ENCODE peak calls at places on chromosomes 13 and 19, in seven cellular contexts. C is ovary, O is transverse colon, Q is heart left ventricle, P is upper lobe of left lung, F is uterus, J is esophagus muscularis mucosa. W is an unnamed sample.

GRCh38 chr19:31261019-31261595 is 88.1 kb downstream of the TSHZ3 start:
- DNase-seq in C (no peak), O (no peak), Q (no peak), P (no peak), F (no peak), J (peak), W (no peak)

GRCh38 chr13:75430618-75431209 is 51.3 kb downstream of the TBC1D4 start:
- DNase-seq in C (no peak), O (no peak), Q (no peak), P (no peak), F (no peak), J (no peak), W (no peak)

GRCh38 chr13:27481766-27482165 is 31.4 kb upstream of the MTIF3 start:
- DNase-seq in C (peak), O (peak), Q (peak), P (peak), F (peak), J (no peak), W (no peak)

GRCh38 chr19:10911579-10912363 is 16.7 kb downstream of the YIPF2 start:
- DNase-seq in C (no peak), O (no peak), Q (no peak), P (no peak), F (no peak), J (no peak), W (no peak)

GRCh38 chr13:78876915-78877549 is 218.1 kb upstream of the OBI1 start:
- DNase-seq in C (no peak), O (no peak), Q (no peak), P (no peak), F (no peak), J (no peak), W (no peak)

GRCh38 chr13:60627071-60627686 is 230.2 kb downstream of the TDRD3 start:
- DNase-seq in C (no peak), O (no peak), Q (no peak), P (no peak), F (no peak), J (no peak), W (no peak)

GRCh38 chr13:45826741-45827140 is 24.8 kb downstream of the SIAH3 start:
- DNase-seq in C (no peak), O (no peak), Q (no peak), P (no peak), F (no peak), J (no peak), W (no peak)

GRCh38 chr13:40981361-40981760 is 37.8 kb downstream of the ELF1 start:
- DNase-seq in C (no peak), O (no peak), Q (no peak), P (no peak), F (no peak), J (no peak), W (no peak)

GRCh38 chr13:42762251-42762650 is 19.1 kb upstream of the FAM216B start:
- DNase-seq in C (no peak), O (no peak), Q (no peak), P (no peak), F (no peak), J (peak), W (no peak)

GRCh38 chr19:11180346-11180745 is 17.0 kb downstream of the KANK2 start:
- DNase-seq in C (no peak), O (no peak), Q (no peak), P (no peak), F (no peak), J (no peak), W (no peak)

GRCh38 chr13:106471957-106472543 is 63.4 kb downstream of the EFNB2 start:
- DNase-seq in C (no peak), O (peak), Q (no peak), P (peak), F (peak), J (no peak), W (no peak)

GRCh38 chr13:112740502-112741131 is 50.8 kb downstream of the ATP11A start:
- DNase-seq in C (peak), O (peak), Q (peak), P (peak), F (peak), J (no peak), W (peak)

GRCh38 chr19:39843919-39844793 is 2.0 kb downstream of the FBL start:
- DNase-seq in C (no peak), O (no peak), Q (no peak), P (no peak), F (no peak), J (no peak), W (no peak)

GRCh38 chr13:98508280-98509074 is 68.4 kb downstream of the STK24 start:
- DNase-seq in C (no peak), O (no peak), Q (no peak), P (no peak), F (no peak), J (no peak), W (no peak)

GRCh38 chr13:113967729-113968462 is 6.0 kb downstream of the C13orf46 start:
- DNase-seq in C (no peak), O (no peak), Q (peak), P (no peak), F (no peak), J (no peak), W (no peak)

GRCh38 chr13:47033216-47033615 is 136.4 kb upstream of the HTR2A start:
- DNase-seq in C (no peak), O (no peak), Q (no peak), P (no peak), F (no peak), J (no peak), W (no peak)

GRCh38 chr19:47146920-47147319 is 16.3 kb downstream of the SAE1 start:
- DNase-seq in C (no peak), O (no peak), Q (no peak), P (no peak), F (no peak), J (no peak), W (no peak)
- H3K4me3 ChIP-seq in C (no peak), O (no peak), Q (no peak), P (no peak), F (no peak), J (no peak), W (no peak)

GRCh38 chr13:33925563-33925962 is 107.6 kb downstream of the RFC3 start:
- DNase-seq in C (no peak), O (no peak), Q (no peak), P (no peak), F (no peak), J (no peak), W (no peak)
- TF ChIP-seq POLR2A in C (no peak), O (no peak), Q (no peak), P (no peak), F (no peak), J (no peak), W (no peak)

GRCh38 chr19:34308381-34309367 is 54.3 kb downstream of the GARRE1 start:
- DNase-seq in C (no peak), O (no peak), Q (no peak), P (no peak), F (no peak), J (no peak), W (no peak)

GRCh38 chr19:34306824-34307223 is 52.5 kb downstream of the GARRE1 start:
- DNase-seq in C (no peak), O (no peak), Q (no peak), P (no peak), F (no peak), J (no peak), W (no peak)

GRCh38 chr19:34309368-34310138 is 55.2 kb downstream of the GARRE1 start:
- DNase-seq in C (no peak), O (no peak), Q (no peak), P (no peak), F (no peak), J (no peak), W (no peak)

GRCh38 chr19:34306213-34306661 is 51.9 kb downstream of the GARRE1 start:
- DNase-seq in C (no peak), O (peak), Q (no peak), P (no peak), F (no peak), J (no peak), W (no peak)

DNA sequence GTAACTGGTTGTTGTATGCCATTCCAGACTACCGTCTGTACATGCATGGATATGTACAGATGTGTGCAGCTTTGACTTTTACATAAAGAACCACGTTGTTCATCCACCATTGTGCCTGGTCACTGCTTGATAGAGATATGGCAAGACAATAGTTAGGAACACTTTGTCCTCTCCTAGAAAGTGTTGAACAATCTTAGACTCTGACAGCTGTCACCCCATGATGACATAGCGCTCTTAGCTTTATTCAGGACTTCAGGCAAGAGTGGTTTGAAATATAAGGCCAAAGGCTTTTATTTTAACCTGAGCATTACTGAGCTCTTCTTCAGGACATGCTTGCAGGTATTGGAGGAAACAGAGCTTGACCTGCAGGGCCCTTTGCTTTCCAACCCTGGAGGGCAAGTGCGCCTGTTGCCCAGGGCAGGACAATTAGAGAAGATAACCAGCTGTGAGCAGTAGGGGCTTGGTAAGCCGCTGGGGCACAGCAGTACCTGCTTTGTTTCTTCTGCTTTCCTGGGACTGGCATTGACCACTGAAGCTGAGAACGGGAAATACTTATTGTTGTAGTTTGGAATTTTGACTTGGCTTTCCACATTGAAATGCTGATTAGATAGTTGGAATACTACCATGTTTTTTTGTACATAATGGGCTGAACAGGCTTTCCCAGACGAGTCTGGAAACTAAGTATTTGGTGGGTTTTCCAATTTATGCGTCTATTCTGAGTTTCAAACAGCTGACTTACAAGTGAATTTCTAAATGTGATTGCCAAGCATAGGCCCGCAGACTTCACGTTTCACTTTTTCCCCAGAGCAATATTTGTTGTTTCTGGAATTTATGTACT is 51.1 kb downstream of the GARRE1 start:
- DNase-seq in C (no peak), O (no peak), Q (no peak), P (no peak), F (no peak), J (no peak), W (no peak)
- H3K4me3 ChIP-seq in C (no peak), O (no peak), Q (no peak), P (no peak), F (no peak), J (no peak), W (no peak)

DNA sequence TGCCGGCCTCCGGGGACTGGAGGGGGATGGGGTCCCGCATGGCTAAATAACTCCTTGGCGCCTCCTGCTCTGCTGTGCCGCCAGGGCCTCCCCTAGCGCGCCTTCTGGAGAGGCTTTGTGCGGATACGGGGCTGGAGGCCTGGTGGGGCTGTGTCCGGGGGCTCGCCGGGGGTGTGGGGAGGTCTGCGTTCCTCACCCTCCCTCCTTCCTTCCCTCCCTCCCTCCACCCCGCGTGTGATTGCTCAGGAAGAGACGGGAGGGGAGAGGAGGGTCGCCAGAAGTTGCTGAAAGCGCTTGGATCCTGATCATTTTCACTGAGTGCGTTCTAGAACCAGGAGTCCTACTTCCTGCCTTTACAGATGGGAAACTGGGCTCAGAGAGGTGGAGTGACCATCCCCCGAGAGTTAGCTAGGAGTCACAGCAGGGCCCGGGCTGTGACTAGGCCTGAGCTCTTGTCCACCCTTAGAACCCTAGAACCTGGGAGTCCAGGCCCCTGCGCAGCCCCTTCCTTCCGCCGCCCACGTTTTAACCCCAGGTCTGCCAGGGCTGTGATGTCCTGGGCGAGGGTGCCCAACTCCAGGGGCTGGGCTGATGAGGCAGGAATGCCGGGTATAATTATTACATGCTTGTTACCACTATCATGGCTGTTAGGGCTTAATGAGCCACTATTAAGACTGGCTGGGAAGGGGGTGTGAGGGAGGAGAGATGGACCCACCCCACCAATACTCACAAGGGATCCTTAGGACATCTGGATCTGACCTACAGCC is 782 bp upstream of the JUND start:
- DNase-seq in C (no peak), O (no peak), Q (peak), P (peak), F (no peak), J (peak), W (no peak)
- TF ChIP-seq POLR2A in C (peak), O (peak), Q (no peak), P (peak), F (no peak), J (peak), W (no peak)

DNA sequence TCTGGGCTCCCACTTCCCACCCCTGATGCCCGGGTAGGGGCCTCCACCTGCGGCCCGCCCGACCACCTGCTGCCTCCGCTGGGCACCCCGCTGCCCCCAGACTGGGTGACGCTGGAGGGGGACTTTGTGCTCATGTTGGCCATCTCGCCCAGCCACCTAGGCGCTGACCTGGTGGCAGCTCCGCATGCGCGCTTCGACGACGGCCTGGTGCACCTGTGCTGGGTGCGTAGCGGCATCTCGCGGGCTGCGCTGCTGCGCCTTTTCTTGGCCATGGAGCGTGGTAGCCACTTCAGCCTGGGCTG is 7.9 kb downstream of the DBP start:
- DNase-seq in C (peak), O (peak), Q (no peak), P (no peak), F (no peak), J (no peak), W (no peak)
- H3K4me3 ChIP-seq in C (no peak), O (no peak), Q (no peak), P (no peak), F (no peak), J (no peak), W (no peak)

DNA sequence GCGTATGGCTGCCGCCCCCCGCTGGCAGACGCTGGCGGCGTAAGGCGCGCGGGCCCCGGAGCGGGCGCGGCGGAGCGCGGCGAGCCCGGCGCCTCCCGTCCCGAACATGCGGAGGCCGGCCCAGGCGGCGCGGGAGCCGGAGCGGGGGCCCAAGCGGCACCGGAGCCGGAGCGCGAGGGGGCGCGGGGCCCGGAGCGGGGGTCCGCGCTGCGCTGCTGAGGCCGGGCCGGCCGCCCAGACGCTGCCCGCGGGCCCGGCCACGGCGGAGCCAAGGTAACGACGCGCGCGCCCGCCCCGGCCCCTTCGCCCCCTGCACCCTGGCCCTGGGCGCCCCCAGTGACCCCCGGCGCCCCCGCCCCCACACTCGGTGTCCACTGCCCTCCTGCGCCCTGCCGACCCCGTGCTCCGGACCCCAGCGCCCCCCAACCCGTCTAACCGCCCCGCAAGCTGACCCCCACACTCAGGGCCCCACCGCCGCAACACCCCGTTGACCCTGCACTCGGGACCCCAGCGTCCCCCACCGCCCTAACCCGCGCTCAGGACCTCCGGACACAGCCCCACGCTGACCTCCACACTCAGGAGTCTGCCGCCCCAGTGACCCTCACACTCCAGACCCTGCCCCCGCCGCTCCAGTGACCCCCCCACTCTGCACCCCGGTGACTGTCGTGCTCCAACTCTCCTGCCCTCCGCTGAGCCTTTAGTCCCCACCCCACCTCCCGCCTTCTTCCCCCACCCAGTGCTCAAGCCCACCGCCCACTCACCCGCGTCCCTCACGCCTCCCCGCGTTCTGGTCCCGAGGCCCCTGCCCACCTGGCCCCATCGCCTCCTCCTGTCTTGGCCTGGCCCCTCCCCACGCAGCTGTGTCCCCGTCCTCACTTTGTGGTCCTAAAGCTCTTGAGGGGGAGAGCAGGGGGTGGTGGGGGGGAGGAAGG is at the start of gene CSNK1G2:
- DNase-seq in C (peak), O (peak), Q (no peak), P (no peak), F (peak), J (no peak), W (no peak)
- TF ChIP-seq POLR2A in C (no peak), O (no peak), Q (no peak), P (no peak), F (no peak), J (peak), W (no peak)

GRCh38 chr19:34960103-34960805 is 3.8 kb downstream of the ZNF792 start:
- DNase-seq in C (no peak), O (no peak), Q (no peak), P (no peak), F (no peak), J (no peak), W (no peak)
- H3K4me3 ChIP-seq in C (no peak), O (no peak), Q (no peak), P (no peak), F (no peak), J (no peak), W (no peak)

DNA sequence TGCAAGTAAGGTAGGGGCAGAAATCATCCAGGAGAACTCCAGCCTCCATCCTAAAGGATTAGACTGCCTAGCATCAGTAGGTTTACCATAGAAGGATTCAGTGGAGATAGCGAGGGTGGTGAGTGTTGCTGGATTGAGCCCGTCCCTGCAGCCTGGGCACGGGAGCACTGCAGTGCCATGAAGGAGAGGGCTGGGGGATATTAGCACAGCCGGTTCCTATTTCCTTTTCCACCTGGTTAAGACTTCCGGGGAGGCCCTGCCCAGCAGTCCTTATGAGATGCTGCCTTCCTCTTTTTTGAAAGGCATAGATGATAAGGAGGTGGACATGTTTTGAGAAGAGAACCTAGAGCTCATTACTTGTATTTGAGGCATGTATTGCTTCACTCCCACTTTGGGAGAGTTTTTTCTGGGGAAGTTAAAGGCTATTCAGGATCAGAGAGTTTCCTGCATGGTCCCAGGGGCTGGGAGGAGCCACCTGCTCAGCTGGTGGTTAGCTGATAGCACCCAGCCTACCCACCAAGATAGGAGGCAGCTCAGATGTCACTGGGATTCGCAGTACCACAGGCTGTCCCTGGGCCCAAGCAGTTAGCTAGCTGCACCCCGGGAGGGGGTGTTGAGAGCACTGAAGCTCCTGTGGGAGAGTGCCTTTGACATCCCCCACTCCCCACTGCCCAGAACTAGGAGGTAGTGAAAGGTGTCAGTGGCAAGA is 17.2 kb downstream of the ACTN4 start:
- DNase-seq in C (no peak), O (no peak), Q (no peak), P (no peak), F (no peak), J (no peak), W (no peak)
- TF ChIP-seq POLR2A in C (no peak), O (no peak), Q (no peak), P (no peak), F (no peak), J (no peak), W (no peak)